ENCODE peak calls at places on chromosome 6, in five cellular contexts. One of them, this sample, is unnamed.

GRCh38 chr6:2116496-2116895 is 128.9 kb downstream of the GMDS start:
- DNase-seq in AG04450: no peak
- DNase-seq in cardiac muscle cell: no peak
- DNase-seq in astrocyte of the spinal cord: no peak
- DNase-seq in heart right ventricle: no peak
- DNase-seq in this sample: no peak

GRCh38 chr6:44462797-44463770 is 75.6 kb downstream of the CDC5L start:
- DNase-seq in AG04450: no peak
- DNase-seq in astrocyte of the spinal cord: no peak
- DNase-seq in cardiac muscle cell: no peak
- DNase-seq in heart right ventricle: no peak
- DNase-seq in this sample: no peak

GRCh38 chr6:135291288-135292116 is 110.4 kb downstream of the MYB start:
- DNase-seq in heart right ventricle: no peak
- DNase-seq in cardiac muscle cell: peak
- DNase-seq in astrocyte of the spinal cord: peak
- DNase-seq in AG04450: no peak
- DNase-seq in this sample: no peak

GRCh38 chr6:13412211-13412610 is 75.2 kb downstream of the GFOD1 start:
- DNase-seq in AG04450: no peak
- DNase-seq in cardiac muscle cell: no peak
- DNase-seq in heart right ventricle: no peak
- DNase-seq in astrocyte of the spinal cord: no peak
- DNase-seq in this sample: no peak

GRCh38 chr6:170450946-170451761 is 102.0 kb downstream of the PSMB1 start:
- DNase-seq in cardiac muscle cell: no peak
- DNase-seq in AG04450: no peak
- DNase-seq in heart right ventricle: no peak
- DNase-seq in astrocyte of the spinal cord: no peak
- DNase-seq in this sample: no peak

GRCh38 chr6:37551867-37552266 is 52.2 kb upstream of the CCDC167 start:
- DNase-seq in AG04450: no peak
- DNase-seq in heart right ventricle: no peak
- DNase-seq in cardiac muscle cell: no peak
- DNase-seq in astrocyte of the spinal cord: no peak
- DNase-seq in this sample: no peak

GRCh38 chr6:122692175-122692598 is 82.0 kb downstream of the PKIB start:
- DNase-seq in astrocyte of the spinal cord: peak
- DNase-seq in cardiac muscle cell: no peak
- DNase-seq in heart right ventricle: no peak
- DNase-seq in AG04450: no peak
- DNase-seq in this sample: no peak

GRCh38 chr6:34249469-34250370 is 914 bp upstream of the SMIM29 start:
- DNase-seq in cardiac muscle cell: no peak
- DNase-seq in heart right ventricle: no peak
- DNase-seq in AG04450: no peak
- DNase-seq in astrocyte of the spinal cord: no peak
- DNase-seq in this sample: no peak

GRCh38 chr6:36622901-36623546 is 28.9 kb downstream of the SRSF3 start:
- DNase-seq in cardiac muscle cell: no peak
- DNase-seq in heart right ventricle: no peak
- DNase-seq in AG04450: no peak
- DNase-seq in astrocyte of the spinal cord: no peak
- DNase-seq in this sample: no peak

GRCh38 chr6:85802162-85802561 is 159.5 kb upstream of the SYNCRIP start:
- DNase-seq in astrocyte of the spinal cord: no peak
- DNase-seq in AG04450: no peak
- DNase-seq in cardiac muscle cell: no peak
- DNase-seq in heart right ventricle: no peak
- DNase-seq in this sample: no peak

GRCh38 chr6:102619585-102619984 is 1226.1 kb downstream of the GRIK2 start:
- DNase-seq in AG04450: no peak
- DNase-seq in cardiac muscle cell: peak
- DNase-seq in heart right ventricle: no peak
- DNase-seq in astrocyte of the spinal cord: peak
- DNase-seq in this sample: peak

GRCh38 chr6:23633986-23634385 is 492.0 kb upstream of the NRSN1 start:
- DNase-seq in heart right ventricle: no peak
- DNase-seq in astrocyte of the spinal cord: no peak
- DNase-seq in cardiac muscle cell: no peak
- DNase-seq in AG04450: no peak
- DNase-seq in this sample: no peak

GRCh38 chr6:3749991-3750323 is 1.6 kb downstream of the PXDC1 start:
- DNase-seq in AG04450: no peak
- DNase-seq in heart right ventricle: no peak
- DNase-seq in cardiac muscle cell: peak
- DNase-seq in astrocyte of the spinal cord: peak
- DNase-seq in this sample: no peak

GRCh38 chr6:106446287-106446885 is 85.9 kb downstream of the CRYBG1 start:
- DNase-seq in astrocyte of the spinal cord: peak
- DNase-seq in cardiac muscle cell: peak
- DNase-seq in AG04450: no peak
- DNase-seq in heart right ventricle: no peak
- DNase-seq in this sample: no peak

GRCh38 chr6:74343804-74344203 is 647.8 kb downstream of the CD109 start:
- DNase-seq in astrocyte of the spinal cord: peak
- DNase-seq in AG04450: no peak
- DNase-seq in cardiac muscle cell: peak
- DNase-seq in heart right ventricle: no peak
- DNase-seq in this sample: no peak

GRCh38 chr6:89297695-89298351 is 17.3 kb downstream of the GABRR2 start:
- DNase-seq in AG04450: peak
- DNase-seq in cardiac muscle cell: peak
- DNase-seq in astrocyte of the spinal cord: peak
- DNase-seq in heart right ventricle: no peak
- DNase-seq in this sample: no peak

GRCh38 chr6:2839195-2839981 is 2.3 kb downstream of the SERPINB1 start:
- DNase-seq in AG04450: no peak
- DNase-seq in astrocyte of the spinal cord: peak
- DNase-seq in heart right ventricle: no peak
- DNase-seq in cardiac muscle cell: peak
- DNase-seq in this sample: no peak

GRCh38 chr6:106145741-106146227 is 59.6 kb downstream of the PRDM1 start:
- DNase-seq in AG04450: no peak
- DNase-seq in cardiac muscle cell: no peak
- DNase-seq in heart right ventricle: no peak
- DNase-seq in astrocyte of the spinal cord: peak
- DNase-seq in this sample: no peak

GRCh38 chr6:137978252-137978896 is 111.3 kb downstream of the TNFAIP3 start:
- DNase-seq in astrocyte of the spinal cord: no peak
- DNase-seq in cardiac muscle cell: peak
- DNase-seq in heart right ventricle: no peak
- DNase-seq in AG04450: no peak
- DNase-seq in this sample: no peak

GRCh38 chr6:36042618-36043260 is 15.1 kb downstream of the MAPK14 start:
- DNase-seq in astrocyte of the spinal cord: no peak
- DNase-seq in cardiac muscle cell: no peak
- DNase-seq in AG04450: no peak
- DNase-seq in heart right ventricle: no peak
- DNase-seq in this sample: no peak

GRCh38 chr6:79544939-79545450 is 7.8 kb upstream of the LCA5 start:
- DNase-seq in cardiac muscle cell: peak
- DNase-seq in heart right ventricle: peak
- DNase-seq in AG04450: peak
- DNase-seq in astrocyte of the spinal cord: peak
- DNase-seq in this sample: peak

GRCh38 chr6:89432875-89433636 is at the start of gene ANKRD6:
- DNase-seq in astrocyte of the spinal cord: peak
- DNase-seq in AG04450: no peak
- DNase-seq in heart right ventricle: peak
- DNase-seq in cardiac muscle cell: peak
- DNase-seq in this sample: peak

GRCh38 chr6:81876977-81877376 is 124.5 kb upstream of the TENT5A start:
- DNase-seq in astrocyte of the spinal cord: no peak
- DNase-seq in AG04450: no peak
- DNase-seq in heart right ventricle: no peak
- DNase-seq in cardiac muscle cell: no peak
- DNase-seq in this sample: no peak

GRCh38 chr6:116996842-116997241 is 119.8 kb downstream of the RFX6 start:
- DNase-seq in cardiac muscle cell: no peak
- DNase-seq in AG04450: no peak
- DNase-seq in heart right ventricle: no peak
- DNase-seq in astrocyte of the spinal cord: no peak
- DNase-seq in this sample: no peak

GRCh38 chr6:37316071-37316470 is 37.7 kb upstream of the RNF8 start:
- DNase-seq in astrocyte of the spinal cord: no peak
- DNase-seq in AG04450: no peak
- DNase-seq in cardiac muscle cell: no peak
- DNase-seq in heart right ventricle: no peak
- DNase-seq in this sample: no peak

GRCh38 chr6:169241688-169242350 is 11.8 kb downstream of the THBS2 start:
- DNase-seq in cardiac muscle cell: no peak
- DNase-seq in heart right ventricle: no peak
- DNase-seq in astrocyte of the spinal cord: no peak
- DNase-seq in AG04450: no peak
- DNase-seq in this sample: no peak

GRCh38 chr6:7129784-7130569 is 22.2 kb downstream of the RREB1 start:
- DNase-seq in AG04450: no peak
- DNase-seq in cardiac muscle cell: peak
- DNase-seq in astrocyte of the spinal cord: peak
- DNase-seq in heart right ventricle: no peak
- DNase-seq in this sample: no peak

GRCh38 chr6:89559487-89559886 is 79.1 kb downstream of the LYRM2 start:
- DNase-seq in AG04450: no peak
- DNase-seq in cardiac muscle cell: peak
- DNase-seq in astrocyte of the spinal cord: no peak
- DNase-seq in heart right ventricle: no peak
- DNase-seq in this sample: no peak

GRCh38 chr6:41730531-41731436 is 4.6 kb downstream of the TFEB start:
- DNase-seq in cardiac muscle cell: no peak
- DNase-seq in heart right ventricle: no peak
- DNase-seq in AG04450: no peak
- DNase-seq in astrocyte of the spinal cord: no peak
- DNase-seq in this sample: no peak

GRCh38 chr6:90982581-90982980 is 395.7 kb upstream of the MAP3K7 start:
- DNase-seq in cardiac muscle cell: no peak
- DNase-seq in heart right ventricle: no peak
- DNase-seq in AG04450: no peak
- DNase-seq in astrocyte of the spinal cord: no peak
- DNase-seq in this sample: no peak

GRCh38 chr6:32436995-32437836 is 2.5 kb upstream of the HLA-DRA start:
- DNase-seq in AG04450: no peak
- DNase-seq in heart right ventricle: no peak
- DNase-seq in astrocyte of the spinal cord: no peak
- DNase-seq in cardiac muscle cell: peak
- DNase-seq in this sample: no peak

GRCh38 chr6:45533394-45533793 is 155.7 kb upstream of the SUPT3H start:
- DNase-seq in heart right ventricle: no peak
- DNase-seq in astrocyte of the spinal cord: no peak
- DNase-seq in cardiac muscle cell: peak
- DNase-seq in AG04450: no peak
- DNase-seq in this sample: no peak

DNA sequence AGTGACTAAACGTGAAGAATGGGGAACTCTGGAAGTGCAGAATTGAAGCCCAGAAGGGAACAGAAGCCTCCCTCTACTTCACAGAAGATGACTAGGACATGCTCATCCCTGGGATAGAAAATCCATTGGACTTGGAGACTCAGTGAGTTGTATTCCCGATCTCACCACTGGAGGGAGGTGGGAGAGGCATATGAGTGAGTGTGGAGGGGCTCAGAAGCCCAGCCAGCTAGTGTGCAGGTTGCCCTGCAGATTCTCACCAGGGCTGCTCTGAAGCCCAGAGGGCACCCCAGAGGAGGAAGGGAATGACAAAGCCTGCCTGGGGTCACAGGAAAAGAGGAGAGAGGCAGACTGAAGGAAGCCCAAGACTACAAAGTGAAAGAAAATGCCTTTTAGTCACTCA is 42.1 kb upstream of the HLA-E start:
- DNase-seq in heart right ventricle: no peak
- DNase-seq in astrocyte of the spinal cord: peak
- DNase-seq in AG04450: no peak
- DNase-seq in cardiac muscle cell: peak
- DNase-seq in this sample: peak
- TF ChIP-seq CTCF in heart right ventricle: no peak
- TF ChIP-seq CTCF in astrocyte of the spinal cord: peak
- TF ChIP-seq CTCF in AG04450: peak
- TF ChIP-seq CTCF in cardiac muscle cell: peak
- TF ChIP-seq CTCF in this sample: peak

DNA sequence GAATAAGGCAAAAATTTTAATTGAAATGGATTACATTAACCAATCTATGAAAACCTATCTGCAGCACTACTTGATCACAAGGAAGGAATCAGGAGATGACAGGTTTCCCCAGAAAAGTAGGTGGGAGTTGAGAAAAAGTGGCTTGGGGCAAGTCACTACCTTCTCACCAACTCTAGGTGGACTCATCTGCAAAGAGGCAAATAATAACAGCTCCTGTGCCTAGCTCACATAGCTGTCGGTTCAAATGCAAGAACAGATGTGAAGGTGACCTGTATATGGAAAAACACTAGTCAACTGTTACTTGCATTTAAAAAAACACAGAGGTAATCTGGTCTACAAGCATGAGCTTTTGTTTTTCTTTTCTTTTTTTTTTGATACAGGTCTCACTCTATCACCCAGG is 67.2 kb downstream of the POPDC3 start:
- DNase-seq in heart right ventricle: no peak
- DNase-seq in cardiac muscle cell: peak
- DNase-seq in astrocyte of the spinal cord: no peak
- DNase-seq in AG04450: no peak
- DNase-seq in this sample: no peak
- TF ChIP-seq CTCF in heart right ventricle: no peak
- TF ChIP-seq CTCF in cardiac muscle cell: no peak
- TF ChIP-seq CTCF in astrocyte of the spinal cord: no peak
- TF ChIP-seq CTCF in AG04450: no peak
- TF ChIP-seq CTCF in this sample: no peak

GRCh38 chr6:168045141-168045691 is 33.8 kb downstream of the FRMD1 start:
- DNase-seq in cardiac muscle cell: no peak
- DNase-seq in heart right ventricle: peak
- DNase-seq in astrocyte of the spinal cord: no peak
- DNase-seq in AG04450: no peak
- DNase-seq in this sample: no peak
- TF ChIP-seq CTCF in cardiac muscle cell: no peak
- TF ChIP-seq CTCF in heart right ventricle: peak
- TF ChIP-seq CTCF in astrocyte of the spinal cord: no peak
- TF ChIP-seq CTCF in AG04450: no peak
- TF ChIP-seq CTCF in this sample: no peak

DNA sequence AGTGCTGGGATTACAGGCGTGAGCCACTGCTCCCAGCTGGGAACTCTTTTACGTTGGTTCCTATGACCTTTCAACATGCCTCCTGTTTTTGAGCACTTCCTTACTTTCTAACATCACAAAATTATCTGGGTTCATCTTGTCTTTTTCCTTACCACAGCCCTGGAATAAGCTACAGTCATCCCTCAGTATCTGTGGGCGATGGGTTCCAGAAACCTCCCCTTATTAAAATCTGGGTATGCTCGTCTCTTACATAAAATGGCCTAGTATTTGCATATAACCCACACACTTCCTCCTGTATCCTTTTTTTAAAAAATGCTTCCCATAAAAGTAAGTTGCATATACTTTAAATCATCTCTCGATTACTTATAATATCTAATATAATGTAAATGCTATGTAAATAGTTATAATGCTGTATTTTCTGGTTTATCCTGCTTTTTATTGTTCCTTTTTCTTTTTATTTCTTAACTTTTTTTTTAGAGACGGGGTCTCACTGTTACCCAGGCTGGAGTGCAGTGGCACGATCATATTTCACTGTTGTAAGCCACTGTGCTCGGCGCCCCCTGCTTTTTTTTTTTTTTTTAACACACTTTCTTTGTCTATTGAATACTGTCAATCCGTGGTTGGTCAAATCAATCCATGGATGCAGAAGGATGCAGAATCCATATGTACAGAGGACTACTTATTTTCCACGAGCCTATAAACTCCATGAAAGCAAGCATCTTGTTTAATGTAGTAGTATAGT is 9.2 kb downstream of the RPF2 start:
- DNase-seq in AG04450: no peak
- DNase-seq in cardiac muscle cell: no peak
- DNase-seq in heart right ventricle: no peak
- DNase-seq in astrocyte of the spinal cord: no peak
- DNase-seq in this sample: no peak
- TF ChIP-seq CTCF in AG04450: no peak
- TF ChIP-seq CTCF in cardiac muscle cell: no peak
- TF ChIP-seq CTCF in heart right ventricle: no peak
- TF ChIP-seq CTCF in astrocyte of the spinal cord: no peak
- TF ChIP-seq CTCF in this sample: no peak

This sample was measured in endothelial cell.